ENCODE peak calls at places on chromosomes 6 and 20, in nine cellular contexts. One of them, this sample, is unnamed. For H3K4me1, the result is how much of the 10 kb centered on the place peaks cover.

GRCh38 chr6:166112580-166112979 is 55.1 kb downstream of the TBXT start:
- DNase-seq in esophagus muscularis mucosa: no peak
- DNase-seq in lower lobe of right lung: no peak
- DNase-seq in mesendoderm: no peak
- DNase-seq in left lung: no peak
- DNase-seq in keratinocyte: no peak
- DNase-seq in CD8-positive, alpha-beta memory T cell: no peak
- DNase-seq in cardiac muscle cell: peak
- DNase-seq in prostate gland: no peak
- DNase-seq in this sample: no peak

GRCh38 chr6:126548301-126548700 is 208.4 kb downstream of the CENPW start:
- DNase-seq in prostate gland: no peak
- DNase-seq in cardiac muscle cell: no peak
- DNase-seq in esophagus muscularis mucosa: no peak
- DNase-seq in mesendoderm: no peak
- DNase-seq in CD8-positive, alpha-beta memory T cell: no peak
- DNase-seq in lower lobe of right lung: no peak
- DNase-seq in keratinocyte: no peak
- DNase-seq in left lung: no peak
- DNase-seq in this sample: no peak

GRCh38 chr20:23435675-23436539 is 3.6 kb upstream of the CSTL1 start:
- DNase-seq in left lung: no peak
- DNase-seq in mesendoderm: no peak
- DNase-seq in esophagus muscularis mucosa: peak
- DNase-seq in cardiac muscle cell: peak
- DNase-seq in CD8-positive, alpha-beta memory T cell: no peak
- DNase-seq in prostate gland: peak
- DNase-seq in keratinocyte: no peak
- DNase-seq in lower lobe of right lung: no peak
- DNase-seq in this sample: peak

GRCh38 chr20:44580581-44581268 is 1.7 kb upstream of the PKIG start:
- DNase-seq in prostate gland: no peak
- DNase-seq in lower lobe of right lung: no peak
- DNase-seq in mesendoderm: no peak
- DNase-seq in keratinocyte: no peak
- DNase-seq in esophagus muscularis mucosa: no peak
- DNase-seq in left lung: no peak
- DNase-seq in cardiac muscle cell: no peak
- DNase-seq in CD8-positive, alpha-beta memory T cell: no peak
- DNase-seq in this sample: no peak

GRCh38 chr20:61629361-61630239 is 377.5 kb downstream of the CDH4 start:
- DNase-seq in prostate gland: no peak
- DNase-seq in lower lobe of right lung: no peak
- DNase-seq in left lung: no peak
- DNase-seq in esophagus muscularis mucosa: no peak
- DNase-seq in keratinocyte: no peak
- DNase-seq in mesendoderm: no peak
- DNase-seq in CD8-positive, alpha-beta memory T cell: no peak
- DNase-seq in cardiac muscle cell: no peak
- DNase-seq in this sample: peak

GRCh38 chr6:7238900-7239589 is 74.0 kb downstream of the SSR1 start:
- DNase-seq in esophagus muscularis mucosa: peak
- DNase-seq in left lung: peak
- DNase-seq in keratinocyte: peak
- DNase-seq in mesendoderm: peak
- DNase-seq in cardiac muscle cell: peak
- DNase-seq in CD8-positive, alpha-beta memory T cell: peak
- DNase-seq in prostate gland: peak
- DNase-seq in lower lobe of right lung: peak
- DNase-seq in this sample: peak

GRCh38 chr6:149754573-149754972 is 5.0 kb downstream of the PCMT1 start:
- DNase-seq in lower lobe of right lung: no peak
- DNase-seq in esophagus muscularis mucosa: no peak
- DNase-seq in keratinocyte: no peak
- DNase-seq in cardiac muscle cell: no peak
- DNase-seq in left lung: no peak
- DNase-seq in mesendoderm: no peak
- DNase-seq in CD8-positive, alpha-beta memory T cell: no peak
- DNase-seq in prostate gland: no peak
- DNase-seq in this sample: no peak

GRCh38 chr6:30824698-30825097 is 59.6 kb upstream of the DDR1 start:
- DNase-seq in cardiac muscle cell: no peak
- DNase-seq in keratinocyte: no peak
- DNase-seq in left lung: peak
- DNase-seq in lower lobe of right lung: no peak
- DNase-seq in prostate gland: no peak
- DNase-seq in CD8-positive, alpha-beta memory T cell: no peak
- DNase-seq in esophagus muscularis mucosa: no peak
- DNase-seq in mesendoderm: no peak
- DNase-seq in this sample: no peak

GRCh38 chr6:145042559-145042958 is 692.8 kb downstream of the EPM2A start:
- DNase-seq in mesendoderm: peak
- DNase-seq in esophagus muscularis mucosa: no peak
- DNase-seq in lower lobe of right lung: no peak
- DNase-seq in keratinocyte: no peak
- DNase-seq in CD8-positive, alpha-beta memory T cell: no peak
- DNase-seq in cardiac muscle cell: no peak
- DNase-seq in left lung: no peak
- DNase-seq in prostate gland: no peak
- DNase-seq in this sample: no peak

GRCh38 chr20:37108676-37109075 is 12.9 kb upstream of the RBL1 start:
- DNase-seq in CD8-positive, alpha-beta memory T cell: no peak
- DNase-seq in left lung: no peak
- DNase-seq in lower lobe of right lung: no peak
- DNase-seq in keratinocyte: no peak
- DNase-seq in mesendoderm: no peak
- DNase-seq in cardiac muscle cell: no peak
- DNase-seq in prostate gland: no peak
- DNase-seq in esophagus muscularis mucosa: no peak
- DNase-seq in this sample: no peak

GRCh38 chr6:28941681-28942448 is 18.1 kb upstream of the TRIM27 start:
- DNase-seq in mesendoderm: no peak
- DNase-seq in left lung: no peak
- DNase-seq in prostate gland: peak
- DNase-seq in cardiac muscle cell: no peak
- DNase-seq in CD8-positive, alpha-beta memory T cell: no peak
- DNase-seq in keratinocyte: no peak
- DNase-seq in lower lobe of right lung: no peak
- DNase-seq in esophagus muscularis mucosa: no peak
- DNase-seq in this sample: no peak

GRCh38 chr20:6942266-6942665 is 174.8 kb downstream of the BMP2 start:
- DNase-seq in lower lobe of right lung: no peak
- DNase-seq in prostate gland: no peak
- DNase-seq in CD8-positive, alpha-beta memory T cell: no peak
- DNase-seq in cardiac muscle cell: no peak
- DNase-seq in esophagus muscularis mucosa: peak
- DNase-seq in keratinocyte: no peak
- DNase-seq in mesendoderm: no peak
- DNase-seq in left lung: no peak
- DNase-seq in this sample: no peak

GRCh38 chr6:133340557-133340956 is 99.4 kb downstream of the EYA4 start:
- DNase-seq in mesendoderm: peak
- DNase-seq in left lung: no peak
- DNase-seq in cardiac muscle cell: peak
- DNase-seq in CD8-positive, alpha-beta memory T cell: no peak
- DNase-seq in lower lobe of right lung: no peak
- DNase-seq in keratinocyte: no peak
- DNase-seq in prostate gland: no peak
- DNase-seq in esophagus muscularis mucosa: no peak
- DNase-seq in this sample: no peak

GRCh38 chr6:30707281-30707850 is 9.7 kb downstream of the MDC1 start:
- DNase-seq in esophagus muscularis mucosa: no peak
- DNase-seq in mesendoderm: peak
- DNase-seq in keratinocyte: no peak
- DNase-seq in prostate gland: no peak
- DNase-seq in cardiac muscle cell: no peak
- DNase-seq in CD8-positive, alpha-beta memory T cell: no peak
- DNase-seq in left lung: no peak
- DNase-seq in lower lobe of right lung: no peak
- DNase-seq in this sample: no peak

GRCh38 chr20:3786126-3786484 is 435 bp downstream of the CENPB start:
- DNase-seq in keratinocyte: no peak
- DNase-seq in mesendoderm: peak
- DNase-seq in prostate gland: peak
- DNase-seq in cardiac muscle cell: peak
- DNase-seq in esophagus muscularis mucosa: no peak
- DNase-seq in left lung: peak
- DNase-seq in CD8-positive, alpha-beta memory T cell: no peak
- DNase-seq in lower lobe of right lung: peak
- DNase-seq in this sample: peak
- H3K27ac ChIP-seq in keratinocyte: peak
- H3K27ac ChIP-seq in mesendoderm: no peak
- H3K27ac ChIP-seq in prostate gland: peak
- H3K27ac ChIP-seq in cardiac muscle cell: no peak
- H3K27ac ChIP-seq in esophagus muscularis mucosa: peak
- H3K27ac ChIP-seq in left lung: peak
- H3K27ac ChIP-seq in CD8-positive, alpha-beta memory T cell: peak
- H3K27ac ChIP-seq in lower lobe of right lung: peak
- H3K27ac ChIP-seq in this sample: peak

GRCh38 chr6:43801489-43802181 is 31.6 kb downstream of the VEGFA start:
- DNase-seq in CD8-positive, alpha-beta memory T cell: no peak
- DNase-seq in prostate gland: no peak
- DNase-seq in cardiac muscle cell: no peak
- DNase-seq in keratinocyte: no peak
- DNase-seq in esophagus muscularis mucosa: no peak
- DNase-seq in mesendoderm: no peak
- DNase-seq in lower lobe of right lung: no peak
- DNase-seq in left lung: no peak
- DNase-seq in this sample: peak

GRCh38 chr6:43804550-43805223 is 34.7 kb downstream of the VEGFA start:
- DNase-seq in prostate gland: no peak
- DNase-seq in keratinocyte: no peak
- DNase-seq in cardiac muscle cell: no peak
- DNase-seq in CD8-positive, alpha-beta memory T cell: no peak
- DNase-seq in esophagus muscularis mucosa: no peak
- DNase-seq in lower lobe of right lung: no peak
- DNase-seq in mesendoderm: no peak
- DNase-seq in left lung: no peak
- DNase-seq in this sample: peak

GRCh38 chr6:43803783-43804549 is 34.0 kb downstream of the VEGFA start:
- DNase-seq in lower lobe of right lung: no peak
- DNase-seq in mesendoderm: peak
- DNase-seq in prostate gland: no peak
- DNase-seq in cardiac muscle cell: peak
- DNase-seq in keratinocyte: no peak
- DNase-seq in CD8-positive, alpha-beta memory T cell: no peak
- DNase-seq in left lung: peak
- DNase-seq in esophagus muscularis mucosa: no peak
- DNase-seq in this sample: peak

GRCh38 chr6:43800746-43801488 is 30.9 kb downstream of the VEGFA start:
- DNase-seq in prostate gland: no peak
- DNase-seq in lower lobe of right lung: no peak
- DNase-seq in left lung: no peak
- DNase-seq in esophagus muscularis mucosa: no peak
- DNase-seq in mesendoderm: no peak
- DNase-seq in keratinocyte: no peak
- DNase-seq in cardiac muscle cell: no peak
- DNase-seq in CD8-positive, alpha-beta memory T cell: no peak
- DNase-seq in this sample: no peak

DNA sequence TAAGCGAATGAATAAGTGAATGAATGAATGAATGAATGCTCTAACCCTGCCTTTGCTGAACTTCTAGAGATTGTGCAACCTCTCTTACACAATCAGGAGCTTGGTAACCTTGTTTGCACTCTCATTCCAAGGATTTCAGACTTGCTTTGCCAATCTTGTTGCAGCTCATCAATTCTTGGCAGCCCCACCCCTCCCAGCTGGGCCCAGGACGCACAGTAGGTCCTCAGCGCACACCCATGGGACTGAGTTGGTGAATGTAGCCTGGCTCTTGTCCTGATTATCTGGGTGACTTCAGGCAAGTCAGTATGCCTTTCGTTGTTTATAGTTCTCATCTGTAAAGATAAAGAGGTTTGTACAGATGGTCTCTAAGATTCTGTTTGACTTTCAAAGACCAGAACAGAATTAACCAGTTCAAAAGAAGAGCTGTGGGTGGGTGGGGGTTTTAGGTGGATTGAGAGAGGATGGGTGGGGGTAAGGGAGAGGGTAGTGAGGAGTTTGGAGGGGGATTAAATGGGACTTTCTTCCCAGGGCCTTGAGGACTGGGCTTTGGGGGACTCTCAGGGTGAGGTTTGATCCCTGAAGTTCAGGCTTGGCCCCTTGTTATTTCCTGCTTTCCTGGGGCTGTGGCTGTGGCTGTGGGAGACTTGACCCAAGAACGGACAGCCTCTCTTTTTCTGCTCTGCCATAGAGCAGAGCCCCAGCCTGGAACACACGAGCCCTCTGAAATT is 33.2 kb downstream of the VEGFA start:
- DNase-seq in cardiac muscle cell: peak
- DNase-seq in lower lobe of right lung: no peak
- DNase-seq in mesendoderm: no peak
- DNase-seq in keratinocyte: no peak
- DNase-seq in left lung: no peak
- DNase-seq in prostate gland: no peak
- DNase-seq in esophagus muscularis mucosa: no peak
- DNase-seq in CD8-positive, alpha-beta memory T cell: no peak
- DNase-seq in this sample: no peak
- H3K4me1 ChIP-seq in cardiac muscle cell: under half
- H3K4me1 ChIP-seq in lower lobe of right lung: half or more
- H3K4me1 ChIP-seq in mesendoderm: under half
- H3K4me1 ChIP-seq in keratinocyte: under half
- H3K4me1 ChIP-seq in left lung: half or more
- H3K4me1 ChIP-seq in prostate gland: under half
- H3K4me1 ChIP-seq in esophagus muscularis mucosa: under half
- H3K4me1 ChIP-seq in CD8-positive, alpha-beta memory T cell: under half
- H3K4me1 ChIP-seq in this sample: under half

DNA sequence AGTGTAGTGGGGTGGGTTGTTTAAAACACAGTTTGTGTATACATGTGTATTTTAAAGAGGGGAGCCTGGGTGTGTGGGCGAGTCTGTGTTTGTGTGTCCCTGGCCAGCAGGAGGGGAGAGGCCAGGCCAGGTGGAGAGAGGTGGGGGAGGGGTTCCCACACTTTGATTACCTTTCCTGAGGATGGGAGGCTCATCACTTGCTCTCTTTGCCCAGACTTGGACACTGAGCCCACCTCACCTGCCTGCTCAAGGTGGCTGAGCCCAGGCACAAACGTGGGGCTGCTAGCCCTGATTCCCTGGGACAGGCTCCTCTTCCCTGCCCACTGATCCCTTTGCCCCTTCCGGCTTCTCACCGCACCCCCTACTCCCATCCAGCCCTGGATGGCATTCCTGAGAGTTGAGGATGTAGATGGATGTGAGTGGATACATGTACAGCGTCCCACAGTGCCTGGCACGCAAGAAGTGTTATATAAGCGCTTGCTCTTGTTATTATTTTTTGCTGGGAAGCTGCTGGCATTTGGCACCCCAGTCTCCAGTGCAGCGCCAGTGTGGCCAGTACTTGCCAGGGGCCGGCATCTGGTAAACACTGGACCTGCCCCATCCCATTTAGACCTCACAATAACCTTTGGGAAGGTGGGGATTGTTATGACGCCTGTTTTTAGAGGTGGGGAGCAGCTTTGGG is 2.7 kb downstream of the CEBPB start:
- DNase-seq in CD8-positive, alpha-beta memory T cell: no peak
- DNase-seq in lower lobe of right lung: no peak
- DNase-seq in esophagus muscularis mucosa: no peak
- DNase-seq in mesendoderm: no peak
- DNase-seq in prostate gland: no peak
- DNase-seq in cardiac muscle cell: peak
- DNase-seq in left lung: no peak
- DNase-seq in keratinocyte: no peak
- DNase-seq in this sample: peak
- H3K27ac ChIP-seq in CD8-positive, alpha-beta memory T cell: peak
- H3K27ac ChIP-seq in lower lobe of right lung: peak
- H3K27ac ChIP-seq in esophagus muscularis mucosa: peak
- H3K27ac ChIP-seq in mesendoderm: no peak
- H3K27ac ChIP-seq in prostate gland: peak
- H3K27ac ChIP-seq in cardiac muscle cell: no peak
- H3K27ac ChIP-seq in left lung: peak
- H3K27ac ChIP-seq in keratinocyte: peak
- H3K27ac ChIP-seq in this sample: peak

GRCh38 chr6:25337004-25337403 is 57.8 kb downstream of the CARMIL1 start:
- DNase-seq in cardiac muscle cell: peak
- DNase-seq in CD8-positive, alpha-beta memory T cell: no peak
- DNase-seq in prostate gland: no peak
- DNase-seq in lower lobe of right lung: no peak
- DNase-seq in esophagus muscularis mucosa: no peak
- DNase-seq in left lung: no peak
- DNase-seq in mesendoderm: no peak
- DNase-seq in keratinocyte: no peak
- DNase-seq in this sample: no peak
- H3K4me1 ChIP-seq in cardiac muscle cell: under half
- H3K4me1 ChIP-seq in CD8-positive, alpha-beta memory T cell: under half
- H3K4me1 ChIP-seq in prostate gland: under half
- H3K4me1 ChIP-seq in lower lobe of right lung: under half
- H3K4me1 ChIP-seq in esophagus muscularis mucosa: under half
- H3K4me1 ChIP-seq in left lung: under half
- H3K4me1 ChIP-seq in mesendoderm: under half
- H3K4me1 ChIP-seq in keratinocyte: under half
- H3K4me1 ChIP-seq in this sample: under half

This sample was measured in right lobe of liver.